ENCODE peak calls at places on chromosome 5, in six cellular contexts. One of them, this sample, is unnamed.

GRCh38 chr5:160198148-160198545 is 31.2 kb upstream of the FABP6 start:
- DNase-seq in ovary: no peak
- DNase-seq in T-helper 1 cell: no peak
- DNase-seq in fibroblast of pulmonary artery: no peak
- DNase-seq in epithelial cell of prostate: no peak
- DNase-seq in CD8-positive, alpha-beta T cell: no peak
- DNase-seq in this sample: no peak

GRCh38 chr5:95822408-95823240 is at the start of gene GLRX:
- DNase-seq in ovary: peak
- DNase-seq in T-helper 1 cell: no peak
- DNase-seq in fibroblast of pulmonary artery: peak
- DNase-seq in epithelial cell of prostate: peak
- DNase-seq in CD8-positive, alpha-beta T cell: peak
- DNase-seq in this sample: peak

GRCh38 chr5:170411100-170411499 is 21.9 kb upstream of the KCNMB1 start:
- DNase-seq in ovary: no peak
- DNase-seq in T-helper 1 cell: no peak
- DNase-seq in fibroblast of pulmonary artery: no peak
- DNase-seq in epithelial cell of prostate: no peak
- DNase-seq in CD8-positive, alpha-beta T cell: no peak
- DNase-seq in this sample: no peak

GRCh38 chr5:51392689-51393199 is 9.5 kb downstream of the ISL1 start:
- DNase-seq in ovary: no peak
- DNase-seq in T-helper 1 cell: no peak
- DNase-seq in fibroblast of pulmonary artery: no peak
- DNase-seq in epithelial cell of prostate: no peak
- DNase-seq in CD8-positive, alpha-beta T cell: no peak
- DNase-seq in this sample: no peak

GRCh38 chr5:157559301-157559700 is 16.3 kb downstream of the ADAM19 start:
- DNase-seq in ovary: no peak
- DNase-seq in T-helper 1 cell: no peak
- DNase-seq in fibroblast of pulmonary artery: peak
- DNase-seq in epithelial cell of prostate: peak
- DNase-seq in CD8-positive, alpha-beta T cell: no peak
- DNase-seq in this sample: peak

GRCh38 chr5:169286572-169287325 is 14.2 kb downstream of the SLIT3 start:
- DNase-seq in ovary: peak
- DNase-seq in T-helper 1 cell: no peak
- DNase-seq in fibroblast of pulmonary artery: peak
- DNase-seq in epithelial cell of prostate: no peak
- DNase-seq in CD8-positive, alpha-beta T cell: no peak
- DNase-seq in this sample: no peak

GRCh38 chr5:81134066-81134465 is 99.1 kb upstream of the CKMT2 start:
- DNase-seq in ovary: no peak
- DNase-seq in T-helper 1 cell: no peak
- DNase-seq in fibroblast of pulmonary artery: no peak
- DNase-seq in epithelial cell of prostate: no peak
- DNase-seq in CD8-positive, alpha-beta T cell: no peak
- DNase-seq in this sample: no peak

GRCh38 chr5:96049398-96050272 is 88.0 kb upstream of the ELL2 start:
- DNase-seq in ovary: no peak
- DNase-seq in T-helper 1 cell: no peak
- DNase-seq in fibroblast of pulmonary artery: peak
- DNase-seq in epithelial cell of prostate: no peak
- DNase-seq in CD8-positive, alpha-beta T cell: no peak
- DNase-seq in this sample: no peak

GRCh38 chr5:125413861-125414260 is 667.4 kb upstream of the ZNF608 start:
- DNase-seq in ovary: no peak
- DNase-seq in T-helper 1 cell: no peak
- DNase-seq in fibroblast of pulmonary artery: no peak
- DNase-seq in epithelial cell of prostate: no peak
- DNase-seq in CD8-positive, alpha-beta T cell: no peak
- DNase-seq in this sample: no peak

This sample was measured in MCF 10A.